ENCODE peak calls at places on chromosomes 16 and 17, in ten cellular contexts. Z is Jurkat, Clone E6-1; W is aorta; J is activated CD8-positive, alpha-beta memory T cell treated with anti-CD3 and anti-CD28 coated beads for 4 hours; A is SJSA1; T is activated CD4-positive, alpha-beta T cell treated with anti-CD3 and anti-CD28 coated beads for 48 hours; F is fibroblast of the conjunctiva; Y is A172; Q is COR-L47; E is cerebellar cortex. G is an unnamed sample.

GRCh38 chr17:694239-694638 is 20.4 kb downstream of the VPS53 start:
- DNase-seq in A (peak), Q (no peak), E (no peak), W (no peak), F (peak), Y (peak), J (no peak), T (no peak), Z (no peak), G (peak)

GRCh38 chr16:88727871-88728270 is 21.6 kb downstream of the CTU2 start:
- DNase-seq in T (no peak), Q (peak), F (no peak), Y (peak), J (no peak), W (no peak), E (no peak), Z (no peak), A (no peak), G (no peak)

GRCh38 chr17:16351831-16352230 is 1.4 kb downstream of the CENPV start:
- DNase-seq in Z (no peak), Q (no peak), Y (peak), E (no peak), W (no peak), A (no peak), J (no peak), F (no peak), T (no peak), G (no peak)

GRCh38 chr17:55286681-55287589 is 22.2 kb downstream of the HLF start:
- DNase-seq in Z (no peak), F (peak), W (no peak), Q (no peak), Y (peak), T (no peak), A (no peak), E (peak), J (no peak), G (no peak)

GRCh38 chr17:77145635-77146632 is 5.2 kb downstream of the SEC14L1 start:
- DNase-seq in E (peak), Q (no peak), W (peak), Z (no peak), A (peak), T (peak), Y (peak), J (no peak), F (no peak), G (peak)

GRCh38 chr17:74296548-74296936 is 22.5 kb downstream of the DNAI2 start:
- DNase-seq in A (no peak), E (peak), F (peak), Q (peak), W (no peak), J (no peak), Z (peak), T (peak), Y (peak), G (no peak)

GRCh38 chr17:55814377-55814776 is 63.5 kb downstream of the PCTP start:
- DNase-seq in T (no peak), J (no peak), Q (no peak), W (no peak), E (no peak), A (no peak), Y (no peak), Z (no peak), F (no peak), G (no peak)

GRCh38 chr17:63911657-63912100 is 621 bp upstream of the CSHL1 start:
- DNase-seq in J (peak), A (no peak), Z (peak), Q (no peak), F (no peak), Y (peak), E (peak), T (peak), W (no peak), G (no peak)

GRCh38 chr16:84826558-84826941 is 6.8 kb downstream of the CRISPLD2 start:
- DNase-seq in Z (no peak), E (no peak), Y (no peak), T (no peak), F (no peak), J (no peak), W (no peak), Q (no peak), A (no peak), G (peak)

GRCh38 chr16:52051773-52052172 is 495.2 kb downstream of the TOX3 start:
- DNase-seq in E (no peak), Q (no peak), W (no peak), A (no peak), F (no peak), T (no peak), Z (no peak), J (no peak), Y (no peak), G (no peak)

GRCh38 chr16:2985457-2985856 is 5.2 kb upstream of the PKMYT1 start:
- DNase-seq in Z (no peak), A (no peak), T (no peak), E (no peak), Q (no peak), W (no peak), F (no peak), J (no peak), Y (no peak), G (no peak)

GRCh38 chr16:86763819-86764218 is 185.5 kb downstream of the FOXL1 start:
- DNase-seq in Y (no peak), F (no peak), W (no peak), Q (no peak), Z (no peak), E (no peak), J (no peak), T (no peak), A (no peak), G (no peak)

GRCh38 chr16:27181020-27181419 is 22.3 kb upstream of the KDM8 start:
- DNase-seq in W (no peak), A (no peak), Z (no peak), Y (no peak), J (no peak), Q (no peak), F (no peak), E (no peak), T (no peak), G (no peak)

GRCh38 chr17:32870969-32871368 is 6.0 kb downstream of the MYO1D start:
- DNase-seq in W (no peak), Q (no peak), T (no peak), J (no peak), Y (no peak), E (no peak), Z (no peak), A (no peak), F (no peak), G (peak)

GRCh38 chr16:57091200-57091989 is 988 bp upstream of the CPNE2 start:
- DNase-seq in A (peak), F (no peak), Y (peak), Q (no peak), T (no peak), W (peak), E (no peak), J (no peak), Z (no peak), G (peak)

GRCh38 chr16:54159490-54160080 is 127.0 kb downstream of the IRX3 start:
- DNase-seq in Z (no peak), W (no peak), T (no peak), A (no peak), J (no peak), Y (no peak), F (no peak), E (no peak), Q (no peak), G (no peak)

GRCh38 chr16:24360936-24361335 is 104.8 kb downstream of the CACNG3 start:
- DNase-seq in J (no peak), Y (no peak), A (no peak), Z (no peak), E (no peak), F (no peak), Q (no peak), T (no peak), W (no peak), G (no peak)

GRCh38 chr17:4483012-4483840 is 15.5 kb upstream of the SPNS2 start:
- DNase-seq in T (no peak), A (no peak), F (no peak), Y (peak), Z (no peak), E (peak), Q (peak), W (no peak), J (no peak), G (no peak)

GRCh38 chr17:17913695-17914332 is 58.4 kb downstream of the TOM1L2 start:
- DNase-seq in Q (peak), Y (peak), T (peak), E (no peak), A (peak), F (peak), J (no peak), W (peak), Z (peak), G (peak)

GRCh38 chr17:55056530-55056929 is 88.0 kb downstream of the STXBP4 start:
- DNase-seq in F (no peak), J (no peak), Q (peak), T (no peak), A (no peak), W (no peak), Y (peak), E (peak), Z (no peak), G (no peak)

GRCh38 chr17:35373984-35374765 is 754 bp upstream of the SLFN11 start:
- DNase-seq in Y (peak), W (peak), F (peak), Z (peak), E (no peak), J (peak), Q (no peak), T (peak), A (peak), G (peak)

GRCh38 chr17:4492762-4493561 is 5.7 kb upstream of the SPNS2 start:
- DNase-seq in W (no peak), Z (peak), J (no peak), A (peak), F (no peak), T (peak), E (no peak), Y (peak), Q (no peak), G (no peak)

GRCh38 chr17:69762359-69762758 is 312.7 kb upstream of the KCNJ16 start:
- DNase-seq in A (no peak), T (no peak), W (no peak), Y (no peak), F (no peak), J (no peak), Q (no peak), E (peak), Z (no peak), G (no peak)

GRCh38 chr16:8854298-8854948 is 14.4 kb downstream of the CARHSP1 start:
- DNase-seq in F (no peak), E (no peak), A (no peak), Z (no peak), W (no peak), T (no peak), Q (no peak), J (no peak), Y (no peak), G (no peak)

GRCh38 chr16:53893731-53894435 is 189.9 kb downstream of the FTO start:
- DNase-seq in T (no peak), A (peak), Z (no peak), W (no peak), Q (peak), J (no peak), Y (peak), E (no peak), F (peak), G (peak)

GRCh38 chr17:1541367-1541904 is 21.2 kb downstream of the PITPNA start:
- DNase-seq in Z (no peak), W (no peak), F (no peak), J (no peak), Q (no peak), T (no peak), Y (no peak), E (no peak), A (no peak), G (no peak)

G was measured in hepatic stellate cell.